ENCODE peak calls at places on chromosomes 5 and 9, in six cellular contexts. One of them, this sample, is unnamed.

GRCh38 chr9:134377976-134378375 is 51.7 kb downstream of the RXRA start:
- DNase-seq in stimulated activated CD4-positive, alpha-beta T cell treated with anti-CD3 and anti-CD28 coated beads, Interleukin-1b, Interleukin-23, amount 100 ng/mL, for 24 hours: no peak
- DNase-seq in RCC 7860: peak
- DNase-seq in HFFc6: peak
- DNase-seq in skeletal muscle cell: no peak
- DNase-seq in retinal pigment epithelial cell: no peak
- DNase-seq in this sample: no peak

GRCh38 chr9:85723220-85723619 is 18.5 kb downstream of the AGTPBP1 start:
- DNase-seq in stimulated activated CD4-positive, alpha-beta T cell treated with anti-CD3 and anti-CD28 coated beads, Interleukin-1b, Interleukin-23, amount 100 ng/mL, for 24 hours: no peak
- DNase-seq in retinal pigment epithelial cell: no peak
- DNase-seq in HFFc6: no peak
- DNase-seq in RCC 7860: no peak
- DNase-seq in skeletal muscle cell: no peak
- DNase-seq in this sample: no peak

GRCh38 chr5:38463634-38464521 is 92.6 kb downstream of the LIFR start:
- DNase-seq in skeletal muscle cell: peak
- DNase-seq in retinal pigment epithelial cell: peak
- DNase-seq in stimulated activated CD4-positive, alpha-beta T cell treated with anti-CD3 and anti-CD28 coated beads, Interleukin-1b, Interleukin-23, amount 100 ng/mL, for 24 hours: no peak
- DNase-seq in RCC 7860: peak
- DNase-seq in HFFc6: peak
- DNase-seq in this sample: no peak

GRCh38 chr5:126373621-126374416 is 49.4 kb upstream of the GRAMD2B start:
- DNase-seq in skeletal muscle cell: no peak
- DNase-seq in RCC 7860: peak
- DNase-seq in stimulated activated CD4-positive, alpha-beta T cell treated with anti-CD3 and anti-CD28 coated beads, Interleukin-1b, Interleukin-23, amount 100 ng/mL, for 24 hours: no peak
- DNase-seq in HFFc6: peak
- DNase-seq in retinal pigment epithelial cell: no peak
- DNase-seq in this sample: no peak

GRCh38 chr5:159149085-159149484 is 49.4 kb upstream of the EBF1 start:
- DNase-seq in RCC 7860: no peak
- DNase-seq in HFFc6: no peak
- DNase-seq in stimulated activated CD4-positive, alpha-beta T cell treated with anti-CD3 and anti-CD28 coated beads, Interleukin-1b, Interleukin-23, amount 100 ng/mL, for 24 hours: no peak
- DNase-seq in skeletal muscle cell: no peak
- DNase-seq in retinal pigment epithelial cell: no peak
- DNase-seq in this sample: no peak

GRCh38 chr9:116074658-116075057 is 78.9 kb upstream of the PAPPA start:
- DNase-seq in skeletal muscle cell: no peak
- DNase-seq in RCC 7860: peak
- DNase-seq in HFFc6: peak
- DNase-seq in retinal pigment epithelial cell: peak
- DNase-seq in stimulated activated CD4-positive, alpha-beta T cell treated with anti-CD3 and anti-CD28 coated beads, Interleukin-1b, Interleukin-23, amount 100 ng/mL, for 24 hours: no peak
- DNase-seq in this sample: no peak

GRCh38 chr5:73825219-73825618 is 199.2 kb downstream of the ARHGEF28 start:
- DNase-seq in stimulated activated CD4-positive, alpha-beta T cell treated with anti-CD3 and anti-CD28 coated beads, Interleukin-1b, Interleukin-23, amount 100 ng/mL, for 24 hours: no peak
- DNase-seq in skeletal muscle cell: no peak
- DNase-seq in HFFc6: no peak
- DNase-seq in RCC 7860: no peak
- DNase-seq in retinal pigment epithelial cell: no peak
- DNase-seq in this sample: no peak

GRCh38 chr9:136023401-136024225 is 62.4 kb upstream of the UBAC1 start:
- DNase-seq in retinal pigment epithelial cell: no peak
- DNase-seq in skeletal muscle cell: peak
- DNase-seq in HFFc6: peak
- DNase-seq in stimulated activated CD4-positive, alpha-beta T cell treated with anti-CD3 and anti-CD28 coated beads, Interleukin-1b, Interleukin-23, amount 100 ng/mL, for 24 hours: no peak
- DNase-seq in RCC 7860: no peak
- DNase-seq in this sample: no peak

GRCh38 chr5:95647886-95648860 is 1.6 kb downstream of the RFESD start:
- DNase-seq in stimulated activated CD4-positive, alpha-beta T cell treated with anti-CD3 and anti-CD28 coated beads, Interleukin-1b, Interleukin-23, amount 100 ng/mL, for 24 hours: no peak
- DNase-seq in RCC 7860: no peak
- DNase-seq in HFFc6: no peak
- DNase-seq in retinal pigment epithelial cell: no peak
- DNase-seq in skeletal muscle cell: no peak
- DNase-seq in this sample: no peak

GRCh38 chr5:136584474-136584873 is 219.1 kb upstream of the TRPC7 start:
- DNase-seq in retinal pigment epithelial cell: no peak
- DNase-seq in skeletal muscle cell: no peak
- DNase-seq in RCC 7860: no peak
- DNase-seq in HFFc6: no peak
- DNase-seq in stimulated activated CD4-positive, alpha-beta T cell treated with anti-CD3 and anti-CD28 coated beads, Interleukin-1b, Interleukin-23, amount 100 ng/mL, for 24 hours: no peak
- DNase-seq in this sample: no peak

GRCh38 chr5:124725040-124725434 is 21.4 kb downstream of the ZNF608 start:
- DNase-seq in stimulated activated CD4-positive, alpha-beta T cell treated with anti-CD3 and anti-CD28 coated beads, Interleukin-1b, Interleukin-23, amount 100 ng/mL, for 24 hours: no peak
- DNase-seq in skeletal muscle cell: no peak
- DNase-seq in RCC 7860: no peak
- DNase-seq in HFFc6: no peak
- DNase-seq in retinal pigment epithelial cell: no peak
- DNase-seq in this sample: no peak

GRCh38 chr5:78757269-78758053 is 108.9 kb upstream of the LHFPL2 start:
- DNase-seq in stimulated activated CD4-positive, alpha-beta T cell treated with anti-CD3 and anti-CD28 coated beads, Interleukin-1b, Interleukin-23, amount 100 ng/mL, for 24 hours: no peak
- DNase-seq in RCC 7860: peak
- DNase-seq in retinal pigment epithelial cell: no peak
- DNase-seq in HFFc6: peak
- DNase-seq in skeletal muscle cell: peak
- DNase-seq in this sample: peak

This sample was measured in GOT3.